ENCODE peak calls at places on chromosomes 11 and 22, in six cellular contexts. S is K562, F is NT2/D1, X is SK-N-SH, N is H1, T is GM12878. W is an unnamed sample.

GRCh38 chr11:6438979-6439571 is 1.7 kb downstream of the HPX start:
- DNase-seq in F (peak; percentile 44), N (peak; percentile 54), X (peak; percentile 64), T (no peak), S (peak; percentile 33), W (peak; percentile 43)

GRCh38 chr22:42842658-42843370 is 14.3 kb downstream of the ARFGAP3 start:
- DNase-seq in N (no peak), F (no peak), S (no peak), T (no peak), X (no peak), W (no peak)

GRCh38 chr11:126414615-126415014 is 59.1 kb downstream of the ST3GAL4 start:
- DNase-seq in N (no peak), S (no peak), X (no peak), F (no peak), T (no peak), W (no peak)

GRCh38 chr11:17979770-17980371 is 33.0 kb downstream of the SERGEF start:
- DNase-seq in N (peak; percentile 63), T (no peak), X (peak; percentile 59), S (peak; percentile 77), F (peak; percentile 18), W (no peak)

GRCh38 chr11:6365659-6366058 is 24.6 kb upstream of the SMPD1 start:
- DNase-seq in S (no peak), T (no peak), X (no peak), F (no peak), N (no peak), W (no peak)

GRCh38 chr22:31090217-31091085 is 9.3 kb downstream of the SMTN start:
- DNase-seq in F (no peak), S (no peak), X (peak; percentile 24), N (no peak), T (no peak), W (no peak)

GRCh38 chr11:72787262-72788104 is 6.4 kb downstream of the STARD10 start:
- DNase-seq in F (no peak), X (peak; percentile 46), S (peak; percentile 85), T (no peak), N (peak; percentile 82), W (no peak)

GRCh38 chr22:33728847-33729246 is 191.4 kb downstream of the LARGE1 start:
- DNase-seq in N (no peak), S (no peak), X (no peak), F (no peak), T (no peak), W (no peak)

GRCh38 chr22:23556026-23556620 is 24.0 kb downstream of the IGLL1 start:
- DNase-seq in F (no peak), N (no peak), T (no peak), X (no peak), S (no peak), W (no peak)

GRCh38 chr22:29149841-29150555 is 55.7 kb upstream of the EMID1 start:
- DNase-seq in X (no peak), S (no peak), F (no peak), N (no peak), T (no peak), W (no peak)

GRCh38 chr22:38016182-38017078 is 32.1 kb upstream of the SOX10 start:
- DNase-seq in F (no peak), N (peak; percentile 65), X (no peak), T (no peak), S (no peak), W (no peak)

GRCh38 chr22:36253523-36254490 is 874 bp downstream of the APOL1 start:
- DNase-seq in T (no peak), S (no peak), X (peak; percentile 29), N (no peak), F (no peak), W (no peak)

GRCh38 chr11:111605681-111606080 is 3.4 kb downstream of the SIK2 start:
- DNase-seq in N (no peak), T (no peak), F (no peak), S (no peak), X (no peak), W (no peak)

GRCh38 chr11:58734681-58735490 is 3.1 kb upstream of the GLYAT start:
- DNase-seq in T (no peak), S (no peak), F (no peak), N (no peak), X (no peak), W (no peak)

GRCh38 chr11:20045098-20045688 is 115.1 kb downstream of the DBX1 start:
- DNase-seq in N (no peak), X (peak; percentile 68), S (no peak), T (no peak), F (no peak), W (no peak)

GRCh38 chr11:132944557-132944920 is 587.8 kb downstream of the OPCML start:
- DNase-seq in X (no peak), F (no peak), N (no peak), S (no peak), T (no peak), W (no peak)

GRCh38 chr11:94129505-94130335 is 1.1 kb downstream of the PANX1 start:
- DNase-seq in T (no peak), N (peak; percentile 33), X (no peak), S (no peak), F (no peak), W (peak; percentile 56)

GRCh38 chr11:75570559-75571139 is 8.6 kb downstream of the SERPINH1 start:
- DNase-seq in X (no peak), S (no peak), F (no peak), N (no peak), T (no peak), W (no peak)

GRCh38 chr11:82756765-82757650 is 23.3 kb upstream of the FAM181B start:
- DNase-seq in S (no peak), X (no peak), T (no peak), N (no peak), F (no peak), W (no peak)

GRCh38 chr22:22903355-22903777 is 15.8 kb downstream of the IGLL5 start:
- DNase-seq in X (no peak), S (peak; percentile 59), F (no peak), N (no peak), T (no peak), W (no peak)

GRCh38 chr22:39463277-39463676 is 6.5 kb downstream of the MGAT3 start:
- DNase-seq in N (no peak), F (no peak), S (no peak), X (no peak), T (no peak), W (no peak)

GRCh38 chr11:110184974-110185597 is 91.9 kb downstream of the ZC3H12C start:
- DNase-seq in N (no peak), F (no peak), X (no peak), S (no peak), T (no peak), W (peak; percentile 10)

GRCh38 chr22:22452996-22453686 is 55.4 kb downstream of the ZNF280B start:
- DNase-seq in N (no peak), S (no peak), X (no peak), T (no peak), F (no peak), W (no peak)

GRCh38 chr22:44765571-44766285 is 13.4 kb downstream of the ARHGAP8 start:
- DNase-seq in X (no peak), F (no peak), N (no peak), S (no peak), T (no peak), W (no peak)

GRCh38 chr22:47189056-47189916 is 426.8 kb downstream of the TBC1D22A start:
- DNase-seq in F (no peak), X (no peak), N (no peak), T (no peak), S (no peak), W (no peak)

GRCh38 chr11:46391578-46392420 is at the start of gene CHRM4:
- DNase-seq in T (no peak), S (peak; percentile 90), N (peak; percentile 82), F (no peak), X (peak; percentile 94), W (no peak)

GRCh38 chr11:59756496-59756840 is 1.3 kb downstream of the STX3 start:
- DNase-seq in S (no peak), X (no peak), T (no peak), N (no peak), F (no peak), W (no peak)

GRCh38 chr11:101128571-101129202 is 926 bp downstream of the PGR start:
- DNase-seq in X (peak; percentile 13), N (peak; percentile 76), F (no peak), T (no peak), S (peak; percentile 30), W (no peak)
- TF ChIP-seq YY1 in X (no peak), N (no peak), F (no peak), T (no peak), S (no peak), W (no peak)

GRCh38 chr22:46148336-46148735 is 2.0 kb upstream of the PPARA start:
- DNase-seq in T (no peak), X (no peak), N (no peak), F (no peak), S (no peak), W (no peak)

GRCh38 chr22:46149998-46150549 is at the start of gene PPARA:
- DNase-seq in S (peak; percentile 97), T (no peak), F (peak; percentile 23), X (peak; percentile 100), N (peak; percentile 86), W (peak; percentile 22)

GRCh38 chr22:46149493-46149997 is 781 bp upstream of the PPARA start:
- DNase-seq in X (no peak), T (no peak), N (peak; percentile 84), S (no peak), F (no peak), W (no peak)

GRCh38 chr22:46148885-46149492 is 1.3 kb upstream of the PPARA start:
- DNase-seq in T (no peak), X (no peak), N (no peak), F (no peak), S (no peak), W (no peak)

DNA sequence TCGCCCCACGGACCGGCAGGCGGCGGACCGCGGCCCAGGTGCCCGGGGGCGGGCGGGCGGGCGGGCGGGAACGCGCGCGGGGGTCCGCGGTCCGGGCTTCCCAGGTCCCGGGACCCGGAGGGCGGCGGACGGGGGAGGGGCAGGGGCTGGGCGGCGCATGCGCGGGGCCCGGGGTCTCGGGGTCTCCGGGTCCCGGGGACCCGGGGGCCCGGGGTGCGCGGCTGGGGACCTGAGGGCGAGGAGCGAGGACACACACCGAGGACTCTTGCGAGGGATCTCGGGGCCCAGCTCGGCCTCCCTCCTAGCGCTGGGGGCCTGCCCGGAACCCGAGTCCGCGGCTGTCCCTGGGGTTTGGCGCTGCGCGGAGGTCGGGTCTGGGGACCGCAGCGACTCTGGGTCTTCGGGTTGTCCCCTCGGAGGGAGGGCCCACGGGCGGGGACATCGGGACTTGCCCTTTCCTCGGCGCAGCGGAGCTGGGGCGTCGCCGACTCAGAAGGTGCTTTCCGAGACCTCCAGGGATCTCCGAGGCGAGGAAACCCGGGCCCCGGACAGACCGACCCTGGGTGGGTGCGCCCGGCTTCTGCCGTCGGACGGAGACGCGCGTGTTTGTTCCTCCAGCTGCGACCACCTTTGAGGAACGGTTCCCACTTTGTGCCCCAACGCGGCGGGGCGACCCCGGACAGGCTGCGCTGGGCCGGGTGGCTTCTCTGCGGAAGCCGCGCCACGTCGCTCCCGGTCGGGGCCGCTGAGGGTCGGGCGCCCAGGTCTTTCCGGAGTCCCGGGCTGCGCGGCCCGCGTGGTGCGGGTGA is 493 bp downstream of the PPARA start:
- DNase-seq in S (peak; percentile 87), F (no peak), X (peak; percentile 97), T (no peak), N (peak; percentile 71), W (no peak)
- TF ChIP-seq YY1 in S (no peak), F (no peak), X (no peak), T (no peak), N (no peak), W (no peak)

GRCh38 chr11:16606784-16607674 is 131.4 kb upstream of the C11orf58 start:
- DNase-seq in X (peak; percentile 77), S (peak; percentile 50), F (no peak), N (peak; percentile 72), T (no peak), W (no peak)
- TF ChIP-seq YY1 in X (no peak), S (no peak), F (no peak), N (no peak), T (no peak), W (no peak)

GRCh38 chr11:116695657-116696254 is 77.0 kb downstream of the BUD13 start:
- DNase-seq in N (no peak), S (no peak), X (no peak), F (no peak), T (no peak), W (no peak)
- TF ChIP-seq YY1 in N (no peak), S (no peak), X (no peak), F (no peak), T (no peak), W (no peak)